ENCODE peak calls at places on chromosomes 13 and 19, in five cellular contexts. X, M, O, U and S are unnamed samples.

GRCh38 chr13:113152894-113153809 is 5.3 kb upstream of the PROZ start:
- DNase-seq in X (peak; percentile 92), M (peak; percentile 67), O (peak; percentile 10), U (peak; percentile 72), S (peak; percentile 49)

GRCh38 chr13:88384542-88384941 is 713.4 kb downstream of the SLITRK5 start:
- DNase-seq in X (no peak), M (no peak), O (no peak), U (no peak), S (no peak)

GRCh38 chr13:100409132-100409531 is 179.5 kb downstream of the GGACT start:
- DNase-seq in X (no peak), M (no peak), O (peak; percentile 28), U (no peak), S (no peak)

GRCh38 chr13:49046534-49046933 is 70.8 kb downstream of the FNDC3A start:
- DNase-seq in X (no peak), M (no peak), O (no peak), U (no peak), S (no peak)

GRCh38 chr19:45404557-45405434 is at the start of gene PPP1R13L:
- DNase-seq in X (peak; percentile 88), M (peak; percentile 80), O (peak; percentile 96), U (peak; percentile 84), S (peak; percentile 86)

GRCh38 chr19:54266133-54266532 is 9.1 kb upstream of the LILRB5 start:
- DNase-seq in X (peak; percentile 89), M (peak; percentile 91), O (peak; percentile 79), U (peak; percentile 72), S (peak; percentile 50)

GRCh38 chr13:98411617-98412310 is 165.1 kb downstream of the STK24 start:
- DNase-seq in X (no peak), M (peak; percentile 25), O (no peak), U (peak; percentile 45), S (peak; percentile 86)

GRCh38 chr19:39083983-39084731 is at the start of gene ACP7:
- DNase-seq in X (no peak), M (no peak), O (no peak), U (no peak), S (no peak)

GRCh38 chr13:71477735-71478134 is 389.3 kb downstream of the DACH1 start:
- DNase-seq in X (no peak), M (no peak), O (no peak), U (no peak), S (no peak)

GRCh38 chr13:21476893-21477472 is 17.9 kb upstream of the ZDHHC20 start:
- DNase-seq in X (peak; percentile 93), M (peak; percentile 88), O (peak; percentile 81), U (peak; percentile 85), S (peak; percentile 96)

GRCh38 chr19:43555185-43555770 is 20.0 kb downstream of the XRCC1 start:
- DNase-seq in X (peak; percentile 86), M (peak; percentile 83), O (peak; percentile 78), U (peak; percentile 81), S (peak; percentile 50)

GRCh38 chr19:8731428-8732169 is 10.2 kb downstream of the OR2Z1 start:
- DNase-seq in X (no peak), M (peak; percentile 24), O (no peak), U (no peak), S (no peak)

GRCh38 chr13:38713046-38713445 is 26.2 kb downstream of the FREM2 start:
- DNase-seq in X (no peak), M (no peak), O (no peak), U (no peak), S (no peak)

GRCh38 chr19:40739871-40740703 is 10.2 kb downstream of the ACTMAP start:
- DNase-seq in X (no peak), M (no peak), O (no peak), U (no peak), S (no peak)

GRCh38 chr13:98068511-98068910 is 74.4 kb upstream of the FARP1 start:
- DNase-seq in X (no peak), M (no peak), O (no peak), U (no peak), S (no peak)

GRCh38 chr13:113425931-113426590 is 27.2 kb downstream of the ADPRHL1 start:
- DNase-seq in X (no peak), M (peak; percentile 71), O (no peak), U (no peak), S (no peak)

GRCh38 chr13:113991191-113991669 is 17.4 kb upstream of the C13orf46 start:
- DNase-seq in X (peak; percentile 11), M (peak; percentile 44), O (no peak), U (no peak), S (no peak)

GRCh38 chr13:79393564-79394249 is 12.3 kb downstream of the RBM26 start:
- DNase-seq in X (peak; percentile 84), M (no peak), O (no peak), U (no peak), S (no peak)

GRCh38 chr19:5974721-5975387 is 3.1 kb downstream of the RANBP3 start:
- DNase-seq in X (peak; percentile 57), M (no peak), O (no peak), U (no peak), S (no peak)

GRCh38 chr13:50319603-50320296 is 304.5 kb downstream of the KCNRG start:
- DNase-seq in X (no peak), M (no peak), O (peak; percentile 51), U (no peak), S (no peak)

GRCh38 chr19:45138303-45138751 is 22.5 kb downstream of the NKPD1 start:
- DNase-seq in X (no peak), M (no peak), O (no peak), U (peak; percentile 70), S (no peak)

GRCh38 chr19:5892772-5893275 is 10.8 kb downstream of the NDUFA11 start:
- DNase-seq in X (no peak), M (no peak), O (no peak), U (peak; percentile 35), S (no peak)

GRCh38 chr13:109840201-109840892 is 54.0 kb upstream of the IRS2 start:
- DNase-seq in X (no peak), M (no peak), O (no peak), U (no peak), S (peak; percentile 71)

GRCh38 chr13:20109037-20109436 is 51.8 kb downstream of the GJA3 start:
- DNase-seq in X (no peak), M (no peak), O (no peak), U (no peak), S (no peak)

GRCh38 chr13:111984349-111984748 is 82.6 kb upstream of the SOX1 start:
- DNase-seq in X (no peak), M (no peak), O (no peak), U (no peak), S (no peak)

GRCh38 chr13:29511439-29511814 is 84.1 kb downstream of the SLC7A1 start:
- DNase-seq in X (peak; percentile 58), M (no peak), O (no peak), U (no peak), S (no peak)

GRCh38 chr19:3734310-3734600 is 26.1 kb downstream of the TJP3 start:
- DNase-seq in X (no peak), M (no peak), O (no peak), U (no peak), S (no peak)

GRCh38 chr13:24624363-24624762 is 55.8 kb upstream of the ATP12A start:
- DNase-seq in X (no peak), M (no peak), O (no peak), U (no peak), S (no peak)

GRCh38 chr19:13839938-13840750 is 36.8 kb upstream of the NANOS3 start:
- DNase-seq in X (peak; percentile 92), M (no peak), O (peak; percentile 66), U (peak; percentile 50), S (no peak)

GRCh38 chr19:17610384-17610783 is 54.9 kb downstream of the COLGALT1 start:
- DNase-seq in X (no peak), M (no peak), O (peak; percentile 31), U (no peak), S (no peak)

GRCh38 chr13:38348890-38349289 is 761 bp upstream of the UFM1 start:
- DNase-seq in X (no peak), M (peak; percentile 17), O (no peak), U (peak; percentile 18), S (no peak)

GRCh38 chr19:8000298-8001038 is 5.0 kb downstream of the ELAVL1 start:
- DNase-seq in X (no peak), M (no peak), O (no peak), U (no peak), S (no peak)

GRCh38 chr13:107466326-107466725 is 749.0 kb downstream of the LIG4 start:
- DNase-seq in X (no peak), M (no peak), O (no peak), U (no peak), S (no peak)

GRCh38 chr13:44685641-44686040 is 109.5 kb upstream of the TSC22D1 start:
- DNase-seq in X (no peak), M (no peak), O (no peak), U (no peak), S (no peak)

GRCh38 chr13:44692173-44692713 is 116.1 kb upstream of the TSC22D1 start:
- DNase-seq in X (no peak), M (no peak), O (peak; percentile 53), U (no peak), S (no peak)

GRCh38 chr13:44690376-44690775 is 114.2 kb upstream of the TSC22D1 start:
- DNase-seq in X (no peak), M (no peak), O (no peak), U (no peak), S (no peak)

GRCh38 chr13:44686478-44687071 is 110.4 kb upstream of the TSC22D1 start:
- DNase-seq in X (no peak), M (no peak), O (no peak), U (no peak), S (no peak)

GRCh38 chr13:44688652-44689051 is 112.5 kb upstream of the TSC22D1 start:
- DNase-seq in X (no peak), M (no peak), O (no peak), U (no peak), S (no peak)
- H3K4me3 ChIP-seq in X (no peak overlapping the region), M (no peak overlapping the region), O (no peak overlapping the region), U (no peak overlapping the region), S (no peak overlapping the region)

GRCh38 chr19:855566-856120 is 3.5 kb downstream of the ELANE start:
- DNase-seq in X (no peak), M (no peak), O (no peak), U (no peak), S (no peak)
- TF ChIP-seq POLR2A in X (no peak), M (no peak), O (no peak), U (no peak), S (no peak)

GRCh38 chr13:35160921-35161320 is 218.9 kb downstream of the NBEA start:
- DNase-seq in X (no peak), M (no peak), O (no peak), U (no peak), S (no peak)
- H3K4me3 ChIP-seq in X (no peak overlapping the region), M (no peak overlapping the region), O (no peak overlapping the region), U (no peak overlapping the region), S (no peak overlapping the region)

GRCh38 chr19:49489601-49490167 is 2.3 kb downstream of the RPL13A start:
- DNase-seq in X (no peak), M (no peak), O (peak; percentile 78), U (no peak), S (no peak)
- TF ChIP-seq POLR2A in X (no peak), M (no peak), O (no peak), U (no peak), S (no peak)